ENCODE peak calls at places on chromosomes 16 and 17, in four cellular contexts. T is stomach, H is ascending aorta, J is adrenal gland. C is an unnamed sample.

GRCh38 chr17:48570325-48571023 is 7.7 kb downstream of the HOXB4 start:
- DNase-seq in T (no peak), H (no peak), J (peak; percentile 24), C (no peak)

GRCh38 chr17:39754161-39754957 is 16.6 kb downstream of the GRB7 start:
- DNase-seq in T (peak; percentile 96), H (peak; percentile 96), J (peak; percentile 92), C (peak; percentile 97)

GRCh38 chr17:76884995-76885896 is 17.0 kb downstream of the MGAT5B start:
- DNase-seq in T (no peak), H (no peak), J (no peak), C (no peak)

GRCh38 chr16:56364865-56365264 is 60.5 kb downstream of the AMFR start:
- DNase-seq in T (no peak), H (no peak), J (peak; percentile 16), C (no peak)

GRCh38 chr17:46940692-46941404 is 17.9 kb downstream of the GOSR2 start:
- DNase-seq in T (peak; percentile 79), H (peak; percentile 78), J (peak; percentile 88), C (peak; percentile 89)

GRCh38 chr16:56338566-56339318 is 86.6 kb downstream of the AMFR start:
- DNase-seq in T (no peak), H (no peak), J (no peak), C (no peak)

GRCh38 chr16:49563666-49564065 is 190.1 kb downstream of the C16orf78 start:
- DNase-seq in T (no peak), H (no peak), J (no peak), C (no peak)

GRCh38 chr17:11293480-11293879 is 52.5 kb downstream of the SHISA6 start:
- DNase-seq in T (no peak), H (no peak), J (no peak), C (no peak)

GRCh38 chr17:6591599-6592158 is 35.3 kb upstream of the PITPNM3 start:
- DNase-seq in T (no peak), H (no peak), J (peak; percentile 73), C (no peak)

GRCh38 chr17:13478326-13478830 is 123.4 kb downstream of the HS3ST3A1 start:
- DNase-seq in T (no peak), H (no peak), J (no peak), C (no peak)

GRCh38 chr16:53518550-53519416 is 15.8 kb upstream of the AKTIP start:
- DNase-seq in T (peak; percentile 58), H (peak; percentile 67), J (peak; percentile 45), C (peak; percentile 93)

GRCh38 chr16:73565263-73565662 is 517.3 kb upstream of the ZFHX3 start:
- DNase-seq in T (no peak), H (no peak), J (no peak), C (no peak)

GRCh38 chr16:73565925-73566324 is 518.0 kb upstream of the ZFHX3 start:
- DNase-seq in T (no peak), H (no peak), J (no peak), C (no peak)

GRCh38 chr16:73568769-73569168 is 520.8 kb upstream of the ZFHX3 start:
- DNase-seq in T (no peak), H (no peak), J (no peak), C (no peak)

GRCh38 chr16:73572135-73572534 is 524.2 kb upstream of the ZFHX3 start:
- DNase-seq in T (peak; percentile 58), H (peak; percentile 65), J (peak; percentile 84), C (no peak)

DNA sequence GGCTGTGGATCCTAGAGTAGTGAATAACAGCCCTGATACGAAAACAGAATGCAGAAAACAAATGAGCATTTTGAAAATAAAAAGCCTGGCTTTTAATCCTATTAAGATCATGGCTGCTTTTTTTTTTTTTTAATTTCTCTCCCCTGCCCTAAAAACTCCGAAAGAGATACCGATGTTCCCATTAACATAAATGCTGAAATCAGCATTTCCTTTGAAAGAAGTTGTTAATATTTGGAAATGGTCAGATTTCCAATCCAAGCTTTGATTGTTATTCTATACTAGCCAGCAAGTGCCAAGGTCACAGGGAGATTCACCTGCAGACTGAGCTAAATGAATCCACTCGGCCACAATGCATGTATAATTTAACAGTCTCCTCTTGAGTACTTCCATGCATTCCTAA is 521.3 kb upstream of the ZFHX3 start:
- DNase-seq in T (no peak), H (no peak), J (no peak), C (no peak)
- TF ChIP-seq CTCF in T (no peak), H (no peak), J (no peak), C (no peak)

GRCh38 chr17:3482851-3483250 is 7.1 kb downstream of the ASPA start:
- DNase-seq in T (no peak), H (no peak), J (no peak), C (no peak)

GRCh38 chr17:3479988-3480387 is 4.2 kb downstream of the ASPA start:
- DNase-seq in T (no peak), H (no peak), J (no peak), C (no peak)

DNA sequence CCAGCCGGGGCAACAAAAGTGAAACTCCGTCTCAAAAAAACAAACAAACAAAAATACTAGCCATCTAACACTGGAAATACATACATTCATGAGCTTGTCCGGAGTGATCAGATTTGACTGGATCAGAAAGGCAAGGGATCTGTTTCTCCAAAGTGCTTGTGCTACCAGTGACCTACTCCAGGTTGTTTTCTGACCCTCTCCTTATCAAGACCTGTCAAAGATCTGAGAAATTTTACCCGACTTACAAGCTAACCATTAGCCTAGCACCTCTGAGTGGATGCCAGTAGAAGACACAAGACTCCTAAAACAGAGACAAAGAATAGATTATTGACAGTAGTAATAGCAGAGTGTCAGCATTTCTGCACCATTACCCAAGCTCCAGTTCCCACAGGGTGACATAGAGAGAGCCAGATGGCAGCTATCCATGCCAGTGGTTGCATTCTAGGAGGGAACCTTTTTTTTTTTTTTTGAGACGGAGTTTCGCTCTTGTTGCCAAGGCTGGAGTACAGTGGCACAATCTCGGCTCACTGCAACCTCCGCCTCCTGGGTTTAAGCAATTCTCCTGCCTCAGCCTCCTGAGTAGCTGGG is 9.8 kb downstream of the ASPA start:
- DNase-seq in T (no peak), H (no peak), J (no peak), C (no peak)
- H3K27me3 ChIP-seq in T (no peaks in the 10 kb centered on the region), H (no peaks in the 10 kb centered on the region), J (no peaks in the 10 kb centered on the region), C (no peaks in the 10 kb centered on the region)

GRCh38 chr16:11264155-11264832 is 4.8 kb downstream of the TNP2 start:
- DNase-seq in T (no peak), H (no peak), J (no peak), C (no peak)
- H3K27ac ChIP-seq in T (no peak overlapping the region), H (no peak overlapping the region), J (no peak overlapping the region), C (no peak overlapping the region)

DNA sequence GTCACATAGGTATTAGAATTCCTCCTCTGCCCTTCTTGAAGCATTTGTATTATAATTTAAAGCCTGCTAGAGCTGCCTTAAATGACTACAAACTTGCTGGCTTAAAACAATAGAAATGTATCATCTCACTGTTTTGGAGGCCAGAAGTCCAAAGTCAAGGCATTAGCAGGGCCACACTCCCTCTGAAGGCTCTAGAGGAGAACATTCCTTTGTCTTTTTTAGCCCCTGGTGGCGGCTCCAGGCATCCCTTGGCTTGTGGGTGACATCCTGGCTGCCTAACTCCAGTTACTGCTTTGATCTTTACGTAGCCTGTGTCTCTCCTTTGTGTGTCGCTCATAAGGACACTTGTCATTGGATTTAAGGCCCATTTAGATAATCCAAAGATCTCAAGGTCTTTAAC is 186.6 kb upstream of the SALL1 start:
- DNase-seq in T (no peak), H (no peak), J (no peak), C (no peak)
- TF ChIP-seq CTCF in T (no peak), H (no peak), J (no peak), C (no peak)

GRCh38 chr17:79983456-79983855 is 52.2 kb downstream of the TBC1D16 start:
- DNase-seq in T (no peak), H (no peak), J (peak; percentile 20), C (peak; percentile 45)
- H3K27me3 ChIP-seq in T (no peaks in the 10 kb centered on the region), H (no peaks in the 10 kb centered on the region), J (no peaks in the 10 kb centered on the region), C (no peaks in the 10 kb centered on the region)

GRCh38 chr16:3007059-3007956 is 5.4 kb upstream of the CLDN9 start:
- DNase-seq in T (no peak), H (no peak), J (no peak), C (no peak)
- H3K27ac ChIP-seq in T (peak overlapping the region; percentile 55), H (no peak overlapping the region), J (no peak overlapping the region), C (peak overlapping the region; percentile 84)

C was measured in Peyer's patch.